ENCODE peak calls at places on chromosomes 5 and 9, in nine cellular contexts. M is cardiac muscle cell, P is bronchial epithelial cell, N is foreskin fibroblast, H is heart left ventricle, E is AG09319, V is progenitor cell of endocrine pancreas, D is Peyer's patch, S is colonic mucosa. O is an unnamed sample.

GRCh38 chr5:150710165-150710564 is 9.3 kb upstream of the RBM22 start:
- DNase-seq in M (peak), P (peak), N (no peak), H (no peak), E (no peak), V (no peak), D (no peak), S (no peak), O (peak)

GRCh38 chr5:135609981-135610380 is 31.2 kb upstream of the CXCL14 start:
- DNase-seq in M (no peak), P (no peak), N (no peak), H (no peak), E (no peak), V (no peak), D (no peak), S (peak), O (no peak)

GRCh38 chr9:98958271-98958989 is 14.7 kb downstream of the COL15A1 start:
- DNase-seq in M (no peak), P (no peak), N (peak), H (no peak), E (peak), V (no peak), D (no peak), S (no peak), O (no peak)

GRCh38 chr5:114308017-114308416 is 53.9 kb upstream of the KCNN2 start:
- DNase-seq in M (no peak), P (no peak), N (no peak), H (no peak), E (no peak), V (no peak), D (no peak), S (no peak), O (no peak)

GRCh38 chr5:175250426-175250825 is 193.6 kb downstream of the DRD1 start:
- DNase-seq in M (no peak), P (no peak), N (no peak), H (no peak), E (no peak), V (no peak), D (no peak), S (no peak), O (no peak)

GRCh38 chr9:68533678-68534077 is 7.0 kb downstream of the TMEM252 start:
- DNase-seq in M (peak), P (no peak), N (no peak), H (no peak), E (no peak), V (no peak), D (no peak), S (no peak), O (no peak)

GRCh38 chr5:127019928-127020327 is 10.4 kb downstream of the MARCHF3 start:
- DNase-seq in M (no peak), P (no peak), N (no peak), H (no peak), E (no peak), V (no peak), D (no peak), S (no peak), O (no peak)

GRCh38 chr5:76642390-76643040 is 19.3 kb upstream of the F2RL2 start:
- DNase-seq in M (no peak), P (no peak), N (no peak), H (no peak), E (no peak), V (no peak), D (no peak), S (no peak), O (no peak)

GRCh38 chr9:3329361-3329760 is 196.4 kb downstream of the RFX3 start:
- DNase-seq in M (no peak), P (peak), N (no peak), H (no peak), E (no peak), V (no peak), D (no peak), S (no peak), O (peak)

GRCh38 chr9:20477940-20478620 is 144.2 kb downstream of the MLLT3 start:
- DNase-seq in M (no peak), P (peak), N (no peak), H (no peak), E (no peak), V (no peak), D (no peak), S (no peak), O (peak)

GRCh38 chr5:141172381-141173204 is at the start of gene PCDHB7:
- DNase-seq in M (peak), P (no peak), N (peak), H (no peak), E (no peak), V (no peak), D (no peak), S (no peak), O (peak)

GRCh38 chr5:150587016-150587415 is 53.4 kb upstream of the SYNPO start:
- DNase-seq in M (no peak), P (no peak), N (no peak), H (no peak), E (no peak), V (no peak), D (no peak), S (no peak), O (no peak)

GRCh38 chr9:10059044-10059443 is 553.8 kb downstream of the PTPRD start:
- DNase-seq in M (no peak), P (peak), N (no peak), H (no peak), E (peak), V (no peak), D (no peak), S (no peak), O (peak)

GRCh38 chr9:89044881-89045280 is 53.6 kb downstream of the S1PR3 start:
- DNase-seq in M (no peak), P (no peak), N (no peak), H (no peak), E (no peak), V (no peak), D (no peak), S (no peak), O (no peak)

GRCh38 chr5:170070556-170071412 is 34.9 kb upstream of the FOXI1 start:
- DNase-seq in M (peak), P (peak), N (peak), H (no peak), E (peak), V (peak), D (no peak), S (peak), O (peak)

GRCh38 chr9:137333016-137333726 is 31.1 kb upstream of the NRARP start:
- DNase-seq in M (no peak), P (no peak), N (no peak), H (no peak), E (no peak), V (no peak), D (no peak), S (no peak), O (no peak)

GRCh38 chr9:17807670-17808282 is 228.9 kb downstream of the SH3GL2 start:
- DNase-seq in M (no peak), P (no peak), N (no peak), H (no peak), E (no peak), V (no peak), D (no peak), S (peak), O (no peak)
- TF ChIP-seq CTCF in M (no peak), P (no peak), N (no peak), H (no peak), E (no peak), V (no peak), D (no peak), S (no peak), O (no peak)

GRCh38 chr5:54446169-54446786 is 9.2 kb upstream of the HSPB3 start:
- DNase-seq in M (no peak), P (no peak), N (no peak), H (peak), E (no peak), V (no peak), D (no peak), S (no peak), O (no peak)

GRCh38 chr5:54445691-54446090 is 9.8 kb upstream of the HSPB3 start:
- DNase-seq in M (no peak), P (no peak), N (no peak), H (no peak), E (no peak), V (no peak), D (no peak), S (no peak), O (no peak)

GRCh38 chr5:54442271-54442670 is 13.2 kb upstream of the HSPB3 start:
- DNase-seq in M (no peak), P (peak), N (no peak), H (no peak), E (no peak), V (no peak), D (no peak), S (no peak), O (no peak)

GRCh38 chr5:54440456-54440893 is 15.0 kb upstream of the HSPB3 start:
- DNase-seq in M (no peak), P (peak), N (no peak), H (no peak), E (no peak), V (no peak), D (no peak), S (no peak), O (no peak)

GRCh38 chr5:54443264-54443663 is 12.2 kb upstream of the HSPB3 start:
- DNase-seq in M (peak), P (no peak), N (peak), H (no peak), E (peak), V (no peak), D (no peak), S (no peak), O (peak)
- TF ChIP-seq CTCF in M (peak), P (no peak), N (peak), H (peak), E (peak), V (peak), D (no peak), S (peak), O (peak)

GRCh38 chr5:171606414-171607024 is 179.1 kb upstream of the SMIM23 start:
- DNase-seq in M (no peak), P (peak), N (no peak), H (no peak), E (no peak), V (no peak), D (no peak), S (no peak), O (peak)

GRCh38 chr5:171610686-171611085 is 174.9 kb upstream of the SMIM23 start:
- DNase-seq in M (no peak), P (no peak), N (no peak), H (no peak), E (no peak), V (no peak), D (no peak), S (no peak), O (no peak)

GRCh38 chr5:171610053-171610452 is 175.6 kb upstream of the SMIM23 start:
- DNase-seq in M (no peak), P (no peak), N (no peak), H (no peak), E (no peak), V (no peak), D (no peak), S (no peak), O (no peak)

GRCh38 chr5:171604195-171604594 is 181.4 kb upstream of the SMIM23 start:
- DNase-seq in M (no peak), P (no peak), N (no peak), H (no peak), E (no peak), V (no peak), D (no peak), S (no peak), O (no peak)

GRCh38 chr5:171607863-171608262 is 177.8 kb upstream of the SMIM23 start:
- DNase-seq in M (no peak), P (no peak), N (no peak), H (no peak), E (no peak), V (no peak), D (no peak), S (no peak), O (no peak)
- TF ChIP-seq CTCF in M (no peak), P (no peak), N (no peak), H (no peak), E (no peak), V (no peak), D (no peak), S (no peak), O (no peak)

GRCh38 chr9:120032639-120033038 is 547.3 kb downstream of the CDK5RAP2 start:
- DNase-seq in M (no peak), P (no peak), N (no peak), H (no peak), E (no peak), V (no peak), D (no peak), S (no peak), O (no peak)
- TF ChIP-seq CTCF in M (no peak), P (no peak), N (no peak), H (no peak), E (peak), V (peak), D (no peak), S (no peak), O (peak)

GRCh38 chr5:85921590-85921989 is 696.2 kb upstream of the COX7C start:
- DNase-seq in M (no peak), P (no peak), N (no peak), H (no peak), E (no peak), V (no peak), D (no peak), S (no peak), O (no peak)
- TF ChIP-seq CTCF in M (no peak), P (no peak), N (no peak), H (no peak), E (no peak), V (no peak), D (no peak), S (no peak), O (no peak)

GRCh38 chr9:130714586-130715110 is 21.1 kb downstream of the EXOSC2 start:
- DNase-seq in M (no peak), P (no peak), N (no peak), H (no peak), E (no peak), V (no peak), D (no peak), S (no peak), O (no peak)

GRCh38 chr9:130713286-130713975 is 19.9 kb downstream of the EXOSC2 start:
- DNase-seq in M (peak), P (no peak), N (peak), H (peak), E (no peak), V (no peak), D (peak), S (peak), O (no peak)

GRCh38 chr9:130712564-130713285 is 19.1 kb downstream of the EXOSC2 start:
- DNase-seq in M (peak), P (peak), N (peak), H (peak), E (peak), V (peak), D (peak), S (peak), O (peak)

GRCh38 chr9:130718576-130718975 is 25.0 kb downstream of the EXOSC2 start:
- DNase-seq in M (no peak), P (no peak), N (no peak), H (no peak), E (no peak), V (no peak), D (no peak), S (no peak), O (no peak)

GRCh38 chr9:130715270-130716077 is 21.9 kb downstream of the EXOSC2 start:
- DNase-seq in M (peak), P (peak), N (no peak), H (no peak), E (no peak), V (no peak), D (no peak), S (no peak), O (no peak)
- TF ChIP-seq CTCF in M (no peak), P (no peak), N (no peak), H (no peak), E (no peak), V (no peak), D (no peak), S (no peak), O (no peak)

O was measured in MCF 10A.